ENCODE peak calls at places on chromosomes 12 and 14, in eight cellular contexts. V is Daoy; U is foreskin melanocyte; G is AG09319; J is activated T-cell treated with anti-CD3 and anti-CD28 coated beads, Interleukin-2, amount 50 U/mL, for 72 hours; X is activated T-helper 1 cell treated with Interleukin-2 at 50 U/mL for 16 hours; I is HS-5; A is pancreas. B is an unnamed sample.

GRCh38 chr12:98154850-98155249 is 360.5 kb upstream of the TMPO start:
- DNase-seq in I (no peak), V (peak), X (no peak), J (no peak), U (no peak), A (no peak), G (no peak), B (peak)

GRCh38 chr12:47223848-47224213 is 144.1 kb upstream of the AMIGO2 start:
- DNase-seq in V (no peak), A (peak), X (no peak), J (no peak), I (no peak), U (no peak), G (no peak), B (no peak)

GRCh38 chr12:45148619-45149018 is 67.3 kb upstream of the ANO6 start:
- DNase-seq in J (no peak), A (no peak), X (no peak), U (no peak), I (no peak), V (no peak), G (no peak), B (no peak)

GRCh38 chr12:94033112-94033511 is 115.3 kb upstream of the PLXNC1 start:
- DNase-seq in A (no peak), I (no peak), G (no peak), U (no peak), J (no peak), V (no peak), X (no peak), B (no peak)

GRCh38 chr14:35416108-35416750 is 11.7 kb upstream of the NFKBIA start:
- DNase-seq in J (peak), A (no peak), V (no peak), X (peak), I (no peak), G (no peak), U (no peak), B (no peak)

GRCh38 chr12:66117242-66117641 is 13.3 kb downstream of the LLPH start:
- DNase-seq in X (no peak), G (no peak), J (no peak), A (no peak), I (no peak), V (no peak), U (no peak), B (no peak)

GRCh38 chr12:13045816-13046215 is 1.6 kb downstream of the FAM234B start:
- DNase-seq in U (no peak), V (no peak), X (no peak), A (no peak), J (no peak), I (no peak), G (no peak), B (no peak)

GRCh38 chr12:96233941-96234461 is 39.8 kb downstream of the ELK3 start:
- DNase-seq in V (peak), I (peak), X (no peak), A (peak), G (peak), J (no peak), U (no peak), B (peak)

GRCh38 chr14:30588873-30589272 is 29.9 kb downstream of the G2E3 start:
- DNase-seq in G (no peak), A (no peak), X (no peak), U (no peak), I (no peak), J (no peak), V (no peak), B (no peak)

GRCh38 chr14:66379116-66379515 is 107.1 kb upstream of the CCDC196 start:
- DNase-seq in A (peak), V (no peak), I (no peak), U (no peak), G (no peak), J (no peak), X (no peak), B (peak)

GRCh38 chr12:113713156-113713555 is 241.5 kb upstream of the LHX5 start:
- DNase-seq in A (no peak), U (no peak), J (no peak), V (no peak), I (no peak), X (no peak), G (no peak), B (no peak)

GRCh38 chr12:52020539-52021336 is 14.0 kb downstream of the TAMALIN start:
- DNase-seq in A (peak), U (no peak), G (no peak), X (peak), V (peak), I (no peak), J (peak), B (no peak)

GRCh38 chr12:24233519-24234246 is 284.2 kb upstream of the SOX5 start:
- DNase-seq in A (no peak), V (no peak), I (no peak), G (no peak), J (no peak), X (no peak), U (no peak), B (no peak)

GRCh38 chr12:49550853-49551252 is 12.0 kb downstream of the KCNH3 start:
- DNase-seq in V (no peak), I (no peak), J (no peak), U (no peak), X (no peak), A (peak), G (no peak), B (no peak)

GRCh38 chr12:72330784-72331183 is 58.6 kb downstream of the TRHDE start:
- DNase-seq in A (no peak), U (no peak), X (no peak), V (no peak), I (no peak), J (no peak), G (no peak), B (no peak)

GRCh38 chr12:88419794-88420193 is 160.5 kb downstream of the KITLG start:
- DNase-seq in J (no peak), G (no peak), I (peak), V (peak), U (peak), X (no peak), A (no peak), B (no peak)

GRCh38 chr12:50750366-50750765 is 13.5 kb upstream of the ATF1 start:
- DNase-seq in A (no peak), G (no peak), I (no peak), U (no peak), X (no peak), V (no peak), J (no peak), B (no peak)

GRCh38 chr12:95323204-95323603 is 105.6 kb downstream of the VEZT start:
- DNase-seq in G (no peak), V (no peak), U (no peak), X (no peak), A (no peak), I (no peak), J (no peak), B (no peak)

GRCh38 chr14:104422301-104423223 is 157.0 kb upstream of the C14orf180 start:
- DNase-seq in J (no peak), G (no peak), U (no peak), I (no peak), A (no peak), V (no peak), X (no peak), B (no peak)

GRCh38 chr14:52692248-52692962 is 3.0 kb downstream of the ERO1A start:
- DNase-seq in U (no peak), V (no peak), I (no peak), J (no peak), A (no peak), X (no peak), G (peak), B (no peak)

GRCh38 chr12:10136637-10137205 is 6.7 kb upstream of the CLEC7A start:
- DNase-seq in U (no peak), A (no peak), J (no peak), X (no peak), I (no peak), V (no peak), G (no peak), B (no peak)

GRCh38 chr14:53226553-53226952 is 73.4 kb upstream of the DDHD1 start:
- DNase-seq in X (no peak), V (peak), U (peak), A (no peak), G (no peak), J (no peak), I (no peak), B (no peak)

GRCh38 chr12:67415473-67415872 is 146.3 kb downstream of the CAND1 start:
- DNase-seq in A (no peak), V (peak), G (no peak), U (no peak), I (no peak), J (no peak), X (no peak), B (no peak)

GRCh38 chr12:130163461-130164215 is 1.4 kb downstream of the FZD10 start:
- DNase-seq in I (no peak), A (no peak), X (no peak), G (no peak), V (no peak), J (no peak), U (no peak), B (no peak)

GRCh38 chr12:109944975-109945374 is 44.9 kb downstream of the TCHP start:
- DNase-seq in G (no peak), A (no peak), V (no peak), X (no peak), J (no peak), U (no peak), I (no peak), B (no peak)

GRCh38 chr12:532908-533565 is 73.3 kb downstream of the B4GALNT3 start:
- DNase-seq in U (no peak), J (no peak), V (no peak), G (no peak), A (no peak), X (no peak), I (peak), B (no peak)

GRCh38 chr12:41795910-41796309 is 348.8 kb downstream of the GXYLT1 start:
- DNase-seq in U (no peak), V (peak), J (no peak), X (no peak), G (no peak), A (no peak), I (no peak), B (no peak)

GRCh38 chr12:27505124-27505523 is 18.9 kb upstream of the PPFIBP1 start:
- DNase-seq in X (no peak), I (peak), A (no peak), V (no peak), J (no peak), G (no peak), U (no peak), B (no peak)

GRCh38 chr12:11962795-11963347 is 107.9 kb upstream of the BCL2L14 start:
- DNase-seq in J (no peak), U (no peak), X (no peak), A (no peak), G (no peak), I (no peak), V (no peak), B (no peak)

GRCh38 chr14:63874223-63874622 is 21.4 kb downstream of the SYNE2 start:
- DNase-seq in G (no peak), J (no peak), A (no peak), U (no peak), X (no peak), I (no peak), V (no peak), B (no peak)

GRCh38 chr14:53999061-53999488 is 42.5 kb upstream of the BMP4 start:
- DNase-seq in A (no peak), J (no peak), I (peak), V (peak), X (no peak), G (no peak), U (no peak), B (no peak)

GRCh38 chr14:62691613-62692489 is 353.4 kb downstream of the KCNH5 start:
- DNase-seq in U (no peak), A (peak), G (peak), J (no peak), X (no peak), I (peak), V (peak), B (peak)

GRCh38 chr14:65179918-65180724 is 77.8 kb upstream of the MAX start:
- DNase-seq in V (peak), X (no peak), J (peak), A (peak), G (peak), U (no peak), I (peak), B (no peak)

GRCh38 chr12:47818701-47819543 is 781 bp downstream of the HDAC7 start:
- DNase-seq in I (no peak), G (no peak), U (no peak), A (peak), J (peak), X (no peak), V (peak), B (peak)

GRCh38 chr14:102225386-102225785 is 79.6 kb downstream of the MOK start:
- DNase-seq in J (no peak), V (no peak), X (no peak), I (no peak), U (no peak), A (no peak), G (no peak), B (no peak)

GRCh38 chr12:34526946-34527345 is 504.6 kb downstream of the ALG10 start:
- DNase-seq in X (no peak), J (no peak), A (no peak), V (no peak), G (no peak), I (no peak), U (no peak), B (no peak)

B was measured in ureter.